ENCODE peak calls at places on chromosomes 7 and 10, in five cellular contexts. Z, B, D, Q and L are unnamed samples.

GRCh38 chr7:159065151-159065550 is 79.5 kb downstream of the VIPR2 start:
- DNase-seq in Z (no peak), B (no peak), D (no peak), Q (no peak), L (no peak)

GRCh38 chr7:131173148-131173890 is 154.4 kb upstream of the MKLN1 start:
- DNase-seq in Z (peak; percentile 51), B (no peak), D (no peak), Q (peak; percentile 24), L (no peak)

GRCh38 chr7:74449809-74450397 is 3.8 kb upstream of the GTF2IRD1 start:
- DNase-seq in Z (no peak), B (peak; percentile 84), D (peak; percentile 66), Q (peak; percentile 48), L (peak; percentile 77)

GRCh38 chr7:9488555-9488954 is 1055.1 kb downstream of the NXPH1 start:
- DNase-seq in Z (peak; percentile 89), B (no peak), D (no peak), Q (no peak), L (no peak)

GRCh38 chr7:31121641-31122040 is 69.5 kb downstream of the ADCYAP1R1 start:
- DNase-seq in Z (no peak), B (no peak), D (no peak), Q (no peak), L (no peak)

GRCh38 chr7:18727094-18727870 is 231.7 kb downstream of the HDAC9 start:
- DNase-seq in Z (peak; percentile 11), B (no peak), D (no peak), Q (no peak), L (no peak)

GRCh38 chr10:46263831-46264268 is 22.9 kb upstream of the ANTXRL start:
- DNase-seq in Z (no peak), B (no peak), D (no peak), Q (no peak), L (no peak)

GRCh38 chr10:48800283-48800675 is 115.6 kb downstream of the WDFY4 start:
- DNase-seq in Z (no peak), B (no peak), D (no peak), Q (no peak), L (no peak)

GRCh38 chr7:139708541-139708940 is 69.3 kb downstream of the HIPK2 start:
- DNase-seq in Z (no peak), B (peak; percentile 64), D (no peak), Q (no peak), L (no peak)

GRCh38 chr7:129492406-129492805 is 9.9 kb upstream of the SMKR1 start:
- DNase-seq in Z (no peak), B (no peak), D (no peak), Q (no peak), L (no peak)

GRCh38 chr7:30091431-30092386 is 43.1 kb upstream of the MTURN start:
- DNase-seq in Z (peak; percentile 91), B (no peak), D (no peak), Q (no peak), L (no peak)

GRCh38 chr10:8156918-8157317 is 102.4 kb downstream of the GATA3 start:
- DNase-seq in Z (no peak), B (no peak), D (no peak), Q (no peak), L (no peak)

GRCh38 chr10:103598654-103599115 is 105.2 kb downstream of the NEURL1 start:
- DNase-seq in Z (peak; percentile 53), B (peak; percentile 62), D (peak; percentile 74), Q (peak; percentile 66), L (peak; percentile 84)

GRCh38 chr7:30253796-30254165 is 30.6 kb upstream of the ZNRF2 start:
- DNase-seq in Z (no peak), B (no peak), D (no peak), Q (no peak), L (no peak)

GRCh38 chr10:89382757-89383156 is 4.9 kb downstream of the IFIT1B start:
- DNase-seq in Z (no peak), B (no peak), D (no peak), Q (no peak), L (no peak)

GRCh38 chr7:157495177-157495553 is 158.4 kb downstream of the DNAJB6 start:
- DNase-seq in Z (no peak), B (no peak), D (no peak), Q (no peak), L (no peak)

GRCh38 chr7:41872951-41873350 is 170.1 kb upstream of the INHBA start:
- DNase-seq in Z (no peak), B (no peak), D (no peak), Q (no peak), L (no peak)

GRCh38 chr7:136953386-136953785 is 84.9 kb downstream of the CHRM2 start:
- DNase-seq in Z (peak; percentile 84), B (no peak), D (no peak), Q (no peak), L (no peak)

GRCh38 chr7:73841689-73842247 is 548 bp downstream of the METTL27 start:
- DNase-seq in Z (no peak), B (no peak), D (peak; percentile 58), Q (no peak), L (no peak)

GRCh38 chr7:151372612-151373265 is 31.1 kb downstream of the NUB1 start:
- DNase-seq in Z (no peak), B (no peak), D (no peak), Q (no peak), L (no peak)

GRCh38 chr7:41817386-41817785 is 114.5 kb upstream of the INHBA start:
- DNase-seq in Z (peak; percentile 89), B (no peak), D (no peak), Q (no peak), L (no peak)

GRCh38 chr10:112570585-112570984 is 123.6 kb downstream of the VTI1A start:
- DNase-seq in Z (no peak), B (no peak), D (no peak), Q (no peak), L (no peak)

GRCh38 chr7:2231992-2232765 is 566 bp downstream of the MAD1L1 start:
- DNase-seq in Z (peak; percentile 15), B (peak; percentile 51), D (peak; percentile 25), Q (no peak), L (no peak)

GRCh38 chr10:128539784-128540759 is 413.8 kb upstream of the MKI67 start:
- DNase-seq in Z (no peak), B (no peak), D (no peak), Q (no peak), L (no peak)

GRCh38 chr10:124699471-124700292 is 44.5 kb downstream of the FAM53B start:
- DNase-seq in Z (no peak), B (no peak), D (no peak), Q (no peak), L (no peak)

GRCh38 chr7:69928609-69929008 is 330.3 kb downstream of the AUTS2 start:
- DNase-seq in Z (no peak), B (no peak), D (no peak), Q (no peak), L (no peak)

GRCh38 chr10:3668961-3669330 is 116.1 kb downstream of the KLF6 start:
- DNase-seq in Z (no peak), B (no peak), D (no peak), Q (no peak), L (no peak)

GRCh38 chr10:14820010-14820774 is 17.6 kb downstream of the CDNF start:
- DNase-seq in Z (peak; percentile 91), B (no peak), D (no peak), Q (no peak), L (no peak)

DNA sequence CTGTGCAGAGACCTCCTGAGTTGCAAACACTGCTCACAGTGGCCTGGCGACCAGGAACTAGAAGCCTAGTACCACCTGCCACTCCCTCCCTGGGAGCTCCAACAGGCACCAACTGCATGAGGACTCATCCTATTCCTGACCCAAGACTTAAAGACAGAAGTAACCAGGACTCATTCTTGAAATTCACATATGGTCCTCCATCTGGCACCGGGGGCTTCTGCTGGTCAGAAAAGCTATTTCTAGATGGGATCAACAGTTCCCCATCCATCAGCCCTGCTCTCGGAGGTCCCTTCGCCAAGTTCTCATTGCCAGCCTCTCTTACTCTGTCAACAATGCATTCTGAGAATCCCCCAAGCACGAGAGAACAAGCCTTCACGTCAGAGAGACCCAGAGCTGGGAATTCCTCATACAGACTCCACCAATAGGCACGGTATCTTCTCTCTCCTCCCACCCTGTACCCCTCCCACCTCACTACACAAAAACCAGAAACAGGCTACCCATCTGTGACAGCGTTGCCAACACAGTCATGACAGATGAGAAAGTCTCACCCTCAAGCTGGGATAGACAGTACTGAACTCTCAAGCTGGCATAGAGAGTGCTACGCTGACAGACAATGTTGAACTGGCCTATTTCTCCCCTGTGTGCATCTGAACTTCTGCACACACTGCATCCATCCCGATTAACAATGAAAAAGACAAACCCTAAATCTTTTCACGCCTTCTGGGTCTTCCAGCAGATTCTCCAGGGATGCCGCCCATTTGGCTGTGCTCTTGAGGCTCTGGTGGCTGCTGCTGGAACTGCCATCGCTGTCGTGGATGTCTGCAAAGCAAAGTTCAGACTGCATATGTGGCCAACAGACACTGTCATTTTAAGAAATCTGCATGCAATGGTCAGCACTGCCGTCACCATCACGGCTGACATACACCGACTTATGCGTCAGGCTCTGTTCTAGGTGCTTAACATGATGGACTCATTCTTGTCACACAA is 15.6 kb downstream of the RGS10 start:
- DNase-seq in Z (no peak), B (no peak), D (peak; percentile 29), Q (no peak), L (no peak)
- TF ChIP-seq CTCF in Z (no peak), B (no peak), D (peak; percentile 34), Q (peak; percentile 54), L (no peak)

GRCh38 chr10:97540669-97541500 is 31.7 kb upstream of the ANKRD2 start:
- DNase-seq in Z (peak; percentile 62), B (no peak), D (peak; percentile 40), Q (no peak), L (no peak)

GRCh38 chr10:97538401-97538800 is 34.2 kb upstream of the ANKRD2 start:
- DNase-seq in Z (peak; percentile 81), B (no peak), D (no peak), Q (no peak), L (no peak)

GRCh38 chr10:97537186-97537869 is 35.3 kb upstream of the ANKRD2 start:
- DNase-seq in Z (no peak), B (no peak), D (no peak), Q (no peak), L (no peak)

GRCh38 chr10:97538839-97539238 is 33.7 kb upstream of the ANKRD2 start:
- DNase-seq in Z (no peak), B (no peak), D (no peak), Q (no peak), L (no peak)

GRCh38 chr10:97539523-97540200 is 32.9 kb upstream of the ANKRD2 start:
- DNase-seq in Z (peak; percentile 91), B (no peak), D (no peak), Q (no peak), L (no peak)
- TF ChIP-seq CTCF in Z (peak; percentile 64), B (no peak), D (no peak), Q (no peak), L (no peak)

DNA sequence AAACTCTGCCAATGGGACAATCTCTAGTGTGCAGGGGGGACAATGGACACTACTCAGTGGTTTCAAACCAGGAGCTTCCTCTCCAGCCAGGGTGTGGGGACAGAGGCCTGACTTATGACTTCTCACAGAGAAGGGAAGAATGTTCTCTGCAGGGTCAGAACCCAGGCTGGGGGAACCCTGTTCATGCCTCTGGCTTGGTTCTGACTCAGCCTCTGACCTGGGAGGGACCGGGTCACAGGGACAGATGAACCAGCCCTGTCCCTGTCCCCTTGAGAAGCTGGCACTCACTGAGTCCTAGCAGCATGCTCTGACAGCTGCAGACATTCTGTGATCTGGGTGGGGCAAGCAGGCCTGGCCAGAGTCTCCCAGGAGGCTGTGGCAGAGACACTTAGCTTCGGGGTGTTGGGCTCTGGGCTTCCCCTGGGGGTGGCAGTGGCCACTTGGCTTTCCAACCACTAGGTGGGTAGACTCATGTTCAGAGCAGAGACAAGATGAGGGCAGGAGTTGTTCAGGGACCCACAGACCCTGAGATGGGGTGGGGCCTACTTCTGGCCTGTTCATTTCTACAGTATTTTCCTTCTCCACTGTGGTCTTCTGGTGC is 13.6 kb downstream of the TSPAN15 start:
- DNase-seq in Z (no peak), B (peak; percentile 36), D (no peak), Q (no peak), L (no peak)
- TF ChIP-seq CTCF in Z (no peak), B (no peak), D (no peak), Q (peak; percentile 7), L (no peak)

GRCh38 chr10:77586719-77587423 is 50.7 kb downstream of the KCNMA1 start:
- DNase-seq in Z (peak; percentile 77), B (no peak), D (no peak), Q (no peak), L (no peak)
- TF ChIP-seq CTCF in Z (peak; percentile 37), B (no peak), D (no peak), Q (no peak), L (no peak)